ENCODE peak calls at places on chromosomes 5 and 9, in five cellular contexts. S, R, I, B and M are unnamed samples.
A peak's percentile ranks its signal among the peaks of the same experiment; 100 is the strongest.

GRCh38 chr9:115008536-115008935 is 78.1 kb upstream of the TNFSF8 start:
- DNase-seq in R (no peak), S (no peak), I (no peak), B (no peak), M (peak; percentile 88)

GRCh38 chr5:68673451-68674180 is 420.2 kb upstream of the SLC30A5 start:
- DNase-seq in I (no peak), S (no peak), B (no peak), R (no peak), M (no peak)

GRCh38 chr5:109743770-109744212 is 54.1 kb downstream of the MAN2A1 start:
- DNase-seq in S (no peak), B (no peak), R (peak; percentile 20), I (no peak), M (peak; percentile 19)

GRCh38 chr5:134545070-134545868 is 19.8 kb downstream of the JADE2 start:
- DNase-seq in S (peak; percentile 87), R (no peak), B (no peak), I (peak; percentile 49), M (no peak)

GRCh38 chr5:68221488-68221887 is 5.9 kb downstream of the PIK3R1 start:
- DNase-seq in B (no peak), R (no peak), I (no peak), S (no peak), M (no peak)

GRCh38 chr5:110900829-110901228 is 162.0 kb downstream of the SLC25A46 start:
- DNase-seq in R (no peak), B (no peak), I (no peak), S (no peak), M (no peak)

GRCh38 chr9:124594215-124594614 is 87.0 kb upstream of the NR5A1 start:
- DNase-seq in R (no peak), I (no peak), B (no peak), S (no peak), M (no peak)

GRCh38 chr5:7202846-7203245 is 193.1 kb upstream of the ADCY2 start:
- DNase-seq in I (no peak), S (no peak), R (no peak), B (no peak), M (no peak)

GRCh38 chr5:18465833-18466681 is 831.8 kb downstream of the TAF11L14 start:
- DNase-seq in R (peak; percentile 27), S (peak; percentile 23), B (no peak), I (peak; percentile 52), M (peak; percentile 22)

DNA sequence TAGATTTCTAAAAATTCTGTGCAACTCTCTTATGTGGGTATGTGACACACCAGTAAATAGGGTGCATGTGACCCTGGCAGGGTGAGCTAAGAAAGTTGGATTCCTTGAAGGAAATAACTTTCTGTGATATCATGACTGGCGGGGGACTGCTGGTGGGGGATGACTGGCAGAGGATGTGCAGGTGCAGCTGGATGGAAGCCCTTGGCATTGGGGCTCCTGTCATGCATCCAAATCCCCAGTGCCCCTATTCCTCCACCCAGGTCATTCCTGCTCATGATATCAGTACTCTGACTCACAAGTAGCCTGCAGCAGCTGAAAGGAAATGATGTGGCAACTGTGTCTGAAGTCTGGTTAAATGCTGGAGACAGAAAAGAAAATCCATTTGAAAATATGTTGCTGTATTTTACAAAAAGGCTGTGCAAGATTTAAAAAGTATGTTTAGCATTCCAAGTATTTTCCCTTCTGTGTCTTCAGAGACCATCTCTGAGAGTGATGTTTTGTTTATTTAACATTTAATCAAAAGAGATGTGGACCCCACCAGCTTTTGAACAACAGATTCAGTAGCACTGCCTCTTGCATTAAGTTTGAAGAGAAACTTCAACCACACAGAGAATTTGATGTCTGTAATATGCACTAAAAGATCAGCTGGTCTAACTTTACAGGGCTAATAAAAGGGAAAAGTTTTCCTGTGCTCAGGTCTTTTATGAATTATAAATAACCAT is 17.9 kb upstream of the ZSWIM6 start:
- DNase-seq in R (no peak), I (no peak), B (no peak), S (no peak), M (peak; percentile 52)
- TF ChIP-seq POLR2A in R (no peak), I (no peak), B (no peak), S (no peak), M (no peak)

DNA sequence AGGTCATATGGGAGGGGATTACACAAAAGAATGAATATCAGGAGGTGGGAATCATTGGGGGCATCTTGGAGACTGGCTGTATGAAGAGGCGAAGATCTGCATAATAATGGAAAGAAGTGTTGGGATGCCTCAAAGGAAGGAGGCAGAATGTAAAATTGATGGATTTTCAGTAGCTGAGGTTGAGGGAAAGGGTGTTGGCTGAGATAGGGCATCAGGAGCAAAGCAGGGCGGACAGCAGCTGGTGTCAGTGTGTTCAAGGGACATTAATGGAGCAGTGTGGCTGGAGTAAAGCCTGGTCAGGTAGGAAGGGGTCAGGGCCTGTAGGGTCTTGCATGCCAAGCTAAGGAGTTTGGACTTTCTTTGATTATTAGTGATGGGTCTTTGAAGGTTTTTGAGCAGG is 65.2 kb upstream of the TNFAIP8 start:
- DNase-seq in B (no peak), I (no peak), S (no peak), R (no peak), M (no peak)
- TF ChIP-seq POLR2A in B (no peak), I (no peak), S (no peak), R (no peak), M (no peak)

GRCh38 chr5:65078331-65078730 is 309.6 kb downstream of the CWC27 start:
- DNase-seq in R (no peak), B (no peak), I (no peak), S (no peak), M (no peak)
- TF ChIP-seq POLR2A in R (no peak), B (no peak), I (no peak), S (no peak), M (no peak)

GRCh38 chr9:89464991-89465390 is 32.9 kb downstream of the SEMA4D start:
- DNase-seq in R (no peak), I (no peak), S (no peak), B (no peak), M (no peak)

GRCh38 chr9:89468271-89468960 is 29.5 kb downstream of the SEMA4D start:
- DNase-seq in S (no peak), B (no peak), R (no peak), I (no peak), M (no peak)

GRCh38 chr9:89467278-89467625 is 30.7 kb downstream of the SEMA4D start:
- DNase-seq in R (no peak), B (no peak), S (no peak), I (no peak), M (no peak)

GRCh38 chr9:89465726-89466308 is 32.1 kb downstream of the SEMA4D start:
- DNase-seq in B (no peak), S (no peak), R (no peak), I (no peak), M (no peak)

DNA sequence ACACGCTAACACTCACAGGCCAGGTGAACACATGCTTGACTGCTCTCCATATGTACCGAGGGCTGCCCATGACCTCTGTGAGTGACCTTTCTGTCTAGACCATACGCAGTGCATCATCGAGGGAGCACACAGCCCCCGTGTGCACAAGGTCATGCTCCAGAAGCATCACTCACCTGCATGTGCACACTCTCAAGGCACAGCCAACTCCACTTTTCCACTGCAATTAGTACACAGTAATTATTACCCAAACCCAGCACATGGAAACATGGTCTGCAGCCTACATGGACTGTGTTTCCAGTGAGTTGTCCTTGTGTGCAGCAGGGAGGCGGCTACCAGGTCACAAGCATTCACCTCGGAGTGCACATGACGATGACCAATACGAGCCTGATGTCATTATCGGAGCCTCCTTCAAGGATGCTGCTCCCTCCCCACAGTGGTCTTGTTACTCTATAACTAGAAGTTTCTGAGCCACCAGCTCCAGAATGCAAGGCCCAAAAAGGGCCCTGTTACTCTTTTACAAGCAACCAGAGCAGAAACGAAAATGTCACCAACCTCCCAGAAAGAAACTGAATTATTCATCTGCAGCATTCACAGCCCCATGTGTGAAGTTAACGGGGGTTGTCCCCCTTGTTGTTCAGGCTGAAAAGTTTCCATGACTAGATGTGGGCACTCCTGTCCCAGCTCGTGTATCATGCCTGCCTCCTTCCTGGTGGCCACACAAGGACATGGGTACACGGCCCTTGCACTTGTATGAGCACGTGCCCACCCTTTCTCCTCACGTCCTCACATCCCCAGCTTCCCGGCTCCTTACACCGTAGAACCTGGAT is 31.2 kb downstream of the SEMA4D start:
- DNase-seq in I (no peak), B (no peak), S (no peak), R (no peak), M (no peak)
- TF ChIP-seq POLR2A in I (no peak), B (no peak), S (no peak), R (no peak), M (no peak)

GRCh38 chr5:144170276-144171024 is at the start of the genes KCTD16 and YIPF5:
- DNase-seq in R (peak; percentile 94), S (peak; percentile 96), B (peak; percentile 69), I (peak; percentile 98), M (peak; percentile 81)
- TF ChIP-seq POLR2A in R (peak; percentile 89), S (peak; percentile 63), B (peak; percentile 79), I (peak; percentile 83), M (peak; percentile 36)

GRCh38 chr5:96661841-96662724 is at the start of gene CAST:
- DNase-seq in S (peak; percentile 96), I (peak; percentile 92), B (peak; percentile 69), R (peak; percentile 24), M (peak; percentile 74)
- TF ChIP-seq POLR2A in S (peak; percentile 56), I (peak; percentile 77), B (no peak), R (no peak), M (no peak)

GRCh38 chr5:42543774-42544173 is 120.5 kb downstream of the GHR start:
- DNase-seq in R (no peak), I (no peak), S (no peak), B (no peak), M (no peak)
- TF ChIP-seq POLR2A in R (no peak), I (no peak), S (no peak), B (no peak), M (no peak)

GRCh38 chr5:177478711-177479646 is 5.5 kb upstream of the DBN1 start:
- DNase-seq in I (peak; percentile 69), B (no peak), R (no peak), S (peak; percentile 94), M (no peak)
- TF ChIP-seq POLR2A in I (no peak), B (no peak), R (peak; percentile 9), S (no peak), M (no peak)